ENCODE peak calls at places on chromosomes 6 and 20, in ten cellular contexts. E is GM04504; V is stimulated activated CD4-positive, alpha-beta T cell treated with anti-CD3 and anti-CD28 coated beads, Interleukin-15, amount 100 ng/mL, for 1 hour; A is HuH-7.5; M is activated CD8-positive, alpha-beta memory T cell treated with anti-CD3 and anti-CD28 coated beads, Interleukin-2, amount 50 U/mL, for 48 hours; N is neuronal stem cell; U is T follicular helper cell; R is AG08396; X is T-helper 1 cell; C is AG08395. J is an unnamed sample.

GRCh38 chr6:679282-679681 is 13.7 kb downstream of the EXOC2 start:
- DNase-seq in C (no peak), E (no peak), X (no peak), N (no peak), U (no peak), A (no peak), M (no peak), R (no peak), V (no peak), J (no peak)

GRCh38 chr6:168496139-168496840 is 55.3 kb downstream of the SMOC2 start:
- DNase-seq in C (no peak), X (no peak), A (no peak), R (no peak), N (no peak), E (no peak), V (no peak), M (no peak), U (no peak), J (no peak)

GRCh38 chr20:15496501-15497039 is 1076.7 kb downstream of the KIF16B start:
- DNase-seq in A (no peak), C (no peak), V (no peak), R (no peak), E (no peak), U (no peak), X (no peak), M (no peak), N (no peak), J (no peak)

GRCh38 chr6:49087372-49087771 is 375.7 kb downstream of the MMUT start:
- DNase-seq in U (no peak), N (no peak), R (no peak), X (no peak), M (no peak), A (no peak), V (no peak), E (no peak), C (no peak), J (no peak)

GRCh38 chr20:12682613-12683012 is 326.2 kb upstream of the SPTLC3 start:
- DNase-seq in X (no peak), A (no peak), V (no peak), R (no peak), E (no peak), N (no peak), C (no peak), U (no peak), M (no peak), J (no peak)

GRCh38 chr6:99002826-99003225 is 55.1 kb upstream of the FBXL4 start:
- DNase-seq in U (no peak), V (no peak), A (no peak), C (no peak), R (no peak), M (no peak), E (no peak), N (no peak), X (no peak), J (no peak)

GRCh38 chr6:51855310-51856082 is 231.9 kb downstream of the PKHD1 start:
- DNase-seq in C (peak; percentile 19), M (no peak), V (no peak), U (no peak), X (no peak), A (no peak), R (peak; percentile 17), E (peak; percentile 11), N (peak; percentile 67), J (no peak)

GRCh38 chr6:40181367-40181766 is 247.1 kb upstream of the MOCS1 start:
- DNase-seq in A (no peak), X (no peak), C (no peak), V (no peak), N (no peak), U (no peak), E (no peak), R (no peak), M (no peak), J (no peak)

GRCh38 chr20:10495173-10495572 is 60.1 kb downstream of the SLX4IP start:
- DNase-seq in E (no peak), V (no peak), R (no peak), N (no peak), C (no peak), U (no peak), M (no peak), A (no peak), X (no peak), J (no peak)

GRCh38 chr6:123276439-123277045 is 280.5 kb downstream of the CLVS2 start:
- DNase-seq in M (no peak), R (no peak), C (no peak), X (no peak), V (no peak), N (no peak), E (no peak), A (no peak), U (no peak), J (no peak)

GRCh38 chr6:62285612-62286469 is at the start of gene KHDRBS2:
- DNase-seq in M (peak; percentile 51), E (no peak), A (no peak), V (no peak), X (no peak), N (peak; percentile 85), C (no peak), R (peak; percentile 5), U (no peak), J (no peak)

GRCh38 chr6:161748535-161749386 is 474.9 kb upstream of the AGPAT4 start:
- DNase-seq in N (peak; percentile 78), C (no peak), U (no peak), R (no peak), X (peak; percentile 2), A (no peak), M (peak; percentile 71), E (no peak), V (no peak), J (no peak)

GRCh38 chr6:90758741-90759140 is 171.9 kb upstream of the MAP3K7 start:
- DNase-seq in C (no peak), U (no peak), X (no peak), A (no peak), R (no peak), M (no peak), E (no peak), N (no peak), V (no peak), J (no peak)

GRCh38 chr20:19726126-19726525 is 31.9 kb upstream of the RIN2 start:
- DNase-seq in N (no peak), X (no peak), M (no peak), V (no peak), U (no peak), E (no peak), R (peak; percentile 49), A (no peak), C (peak; percentile 20), J (no peak)

GRCh38 chr20:35302421-35303335 is 10.5 kb upstream of the FAM83C start:
- DNase-seq in N (no peak), U (no peak), X (no peak), C (no peak), A (no peak), M (no peak), R (no peak), V (no peak), E (no peak), J (no peak)

GRCh38 chr6:33426590-33427563 is 7.0 kb downstream of the SYNGAP1 start:
- DNase-seq in M (peak; percentile 57), E (no peak), U (no peak), A (no peak), X (no peak), C (no peak), R (peak; percentile 40), N (no peak), V (no peak), J (peak; percentile 45)

GRCh38 chr6:53441761-53442160 is 93.0 kb upstream of the ELOVL5 start:
- DNase-seq in N (no peak), V (no peak), A (no peak), X (no peak), R (no peak), E (no peak), U (no peak), M (no peak), C (peak; percentile 28), J (no peak)

GRCh38 chr6:112983741-112984221 is 636.7 kb downstream of the RFPL4B start:
- DNase-seq in R (no peak), M (no peak), E (no peak), V (no peak), N (no peak), U (no peak), X (no peak), C (no peak), A (no peak), J (no peak)

GRCh38 chr6:35552285-35552917 is 39.7 kb upstream of the TULP1 start:
- DNase-seq in R (peak; percentile 43), N (no peak), A (no peak), E (peak; percentile 4), X (peak; percentile 53), C (peak; percentile 29), M (peak; percentile 84), U (peak; percentile 42), V (peak; percentile 46), J (peak; percentile 67)

GRCh38 chr6:56682580-56682979 is 39.9 kb upstream of the DST start:
- DNase-seq in R (no peak), U (no peak), V (no peak), M (no peak), N (no peak), E (no peak), C (no peak), A (no peak), X (no peak), J (no peak)

GRCh38 chr6:113359155-113360140 is 497.7 kb upstream of the MARCKS start:
- DNase-seq in U (no peak), R (no peak), A (no peak), X (no peak), C (no peak), M (no peak), E (no peak), V (no peak), N (no peak), J (no peak)

GRCh38 chr6:21229061-21229460 is 364.5 kb upstream of the SOX4 start:
- DNase-seq in M (no peak), C (peak; percentile 6), U (no peak), R (no peak), N (peak; percentile 8), X (no peak), V (no peak), A (no peak), E (no peak), J (no peak)

GRCh38 chr20:32111287-32111686 is 1.8 kb downstream of the TM9SF4 start:
- DNase-seq in U (no peak), M (no peak), E (no peak), R (no peak), A (no peak), X (no peak), C (no peak), V (no peak), N (no peak), J (no peak)

GRCh38 chr6:169970306-169970988 is 219.0 kb downstream of the ERMARD start:
- DNase-seq in U (no peak), A (no peak), X (no peak), R (no peak), C (no peak), V (no peak), N (no peak), M (peak; percentile 47), E (no peak), J (no peak)

GRCh38 chr20:53247460-53248103 is 275.4 kb downstream of the TSHZ2 start:
- DNase-seq in R (no peak), E (no peak), C (no peak), U (no peak), A (no peak), X (no peak), N (no peak), V (no peak), M (no peak), J (no peak)

GRCh38 chr6:16182428-16182827 is 53.5 kb downstream of the MYLIP start:
- DNase-seq in E (no peak), V (no peak), X (no peak), R (no peak), C (peak; percentile 8), N (no peak), U (no peak), M (no peak), A (no peak), J (no peak)

GRCh38 chr6:44430322-44430721 is 42.8 kb downstream of the CDC5L start:
- DNase-seq in C (peak; percentile 12), E (no peak), V (no peak), R (peak; percentile 31), X (no peak), M (no peak), A (no peak), U (no peak), N (no peak), J (no peak)

GRCh38 chr6:116389357-116389756 is 18.6 kb downstream of the DSE start:
- DNase-seq in N (no peak), R (no peak), A (no peak), M (no peak), U (no peak), C (peak; percentile 22), E (no peak), V (no peak), X (no peak), J (no peak)

J was measured in effector memory CD8-positive, alpha-beta T cell.